ENCODE peak calls at places on chromosomes 3 and 15, in four cellular contexts. One of them, this sample, is unnamed.

GRCh38 chr3:153760952-153761351 is 360.2 kb upstream of the ARHGEF26 start:
- DNase-seq in WTC11: no peak
- DNase-seq in K562: no peak
- DNase-seq in GM12878: no peak
- DNase-seq in this sample: no peak

GRCh38 chr3:19725000-19725399 is 209.0 kb downstream of the EFHB start:
- DNase-seq in WTC11: no peak
- DNase-seq in GM12878: no peak
- DNase-seq in K562: no peak
- DNase-seq in this sample: no peak

GRCh38 chr3:23712656-23713559 is 92.8 kb upstream of the UBE2E1 start:
- DNase-seq in WTC11: peak; percentile 74
- DNase-seq in GM12878: no peak
- DNase-seq in K562: no peak
- DNase-seq in this sample: no peak

GRCh38 chr3:152281032-152281713 is 12.4 kb downstream of the MBNL1 start:
- DNase-seq in WTC11: no peak
- DNase-seq in K562: no peak
- DNase-seq in GM12878: no peak
- DNase-seq in this sample: peak; percentile 54

GRCh38 chr3:46930945-46931403 is 45.6 kb downstream of the CCDC12 start:
- DNase-seq in K562: no peak
- DNase-seq in WTC11: no peak
- DNase-seq in GM12878: no peak
- DNase-seq in this sample: no peak

GRCh38 chr15:56883088-56883487 is 35.4 kb upstream of the TCF12 start:
- DNase-seq in GM12878: no peak
- DNase-seq in WTC11: no peak
- DNase-seq in K562: no peak
- DNase-seq in this sample: no peak

GRCh38 chr15:69160976-69161877 is 792 bp downstream of the GLCE start:
- DNase-seq in K562: peak; percentile 29
- DNase-seq in GM12878: no peak
- DNase-seq in WTC11: peak; percentile 48
- DNase-seq in this sample: peak; percentile 30

GRCh38 chr3:165696496-165696895 is 140.7 kb downstream of the BCHE start:
- DNase-seq in GM12878: no peak
- DNase-seq in WTC11: no peak
- DNase-seq in K562: no peak
- DNase-seq in this sample: no peak

GRCh38 chr15:59028387-59028955 is 41.0 kb downstream of the RNF111 start:
- DNase-seq in K562: no peak
- DNase-seq in WTC11: no peak
- DNase-seq in GM12878: no peak
- DNase-seq in this sample: no peak

GRCh38 chr15:25838191-25838870 is 24.8 kb downstream of the ATP10A start:
- DNase-seq in GM12878: no peak
- DNase-seq in WTC11: no peak
- DNase-seq in K562: no peak
- DNase-seq in this sample: no peak

GRCh38 chr3:117885046-117885445 is 1149.6 kb downstream of the IGSF11 start:
- DNase-seq in WTC11: no peak
- DNase-seq in GM12878: no peak
- DNase-seq in K562: no peak
- DNase-seq in this sample: no peak

GRCh38 chr3:119294402-119294888 is 262 bp downstream of the ARHGAP31 start:
- DNase-seq in GM12878: no peak
- DNase-seq in K562: no peak
- DNase-seq in WTC11: no peak
- DNase-seq in this sample: no peak

GRCh38 chr15:41690636-41691035 is 30.4 kb downstream of the MGA start:
- DNase-seq in K562: no peak
- DNase-seq in GM12878: no peak
- DNase-seq in WTC11: no peak
- DNase-seq in this sample: peak; percentile 41

GRCh38 chr3:68854170-68854569 is 78.2 kb downstream of the TAFA4 start:
- DNase-seq in WTC11: no peak
- DNase-seq in K562: no peak
- DNase-seq in GM12878: no peak
- DNase-seq in this sample: no peak

GRCh38 chr3:19474169-19474568 is 325.9 kb downstream of the KCNH8 start:
- DNase-seq in GM12878: no peak
- DNase-seq in K562: no peak
- DNase-seq in WTC11: no peak
- DNase-seq in this sample: no peak

GRCh38 chr3:35785540-35785939 is 146.2 kb downstream of the ARPP21 start:
- DNase-seq in GM12878: no peak
- DNase-seq in K562: no peak
- DNase-seq in WTC11: no peak
- DNase-seq in this sample: no peak

GRCh38 chr3:125684199-125684598 is 88.9 kb upstream of the OSBPL11 start:
- DNase-seq in WTC11: peak; percentile 77
- DNase-seq in GM12878: no peak
- DNase-seq in K562: no peak
- DNase-seq in this sample: peak; percentile 48

GRCh38 chr3:138375446-138375845 is 27.1 kb downstream of the MRAS start:
- DNase-seq in WTC11: no peak
- DNase-seq in GM12878: no peak
- DNase-seq in K562: no peak
- DNase-seq in this sample: no peak

GRCh38 chr3:51786247-51786646 is 7.2 kb upstream of the IQCF6 start:
- DNase-seq in WTC11: no peak
- DNase-seq in K562: no peak
- DNase-seq in GM12878: no peak
- DNase-seq in this sample: no peak

GRCh38 chr3:56837196-56837955 is 35.6 kb upstream of the ARHGEF3 start:
- DNase-seq in K562: no peak
- DNase-seq in GM12878: peak; percentile 21
- DNase-seq in WTC11: no peak
- DNase-seq in this sample: no peak

GRCh38 chr3:145094355-145094941 is 1066.5 kb downstream of the PLOD2 start:
- DNase-seq in K562: no peak
- DNase-seq in GM12878: no peak
- DNase-seq in WTC11: no peak
- DNase-seq in this sample: no peak
- TF ChIP-seq NR2C2 in K562: no peak
- TF ChIP-seq NR2C2 in GM12878: no peak
- TF ChIP-seq NR2C2 in WTC11: no peak
- TF ChIP-seq NR2C2 in this sample: no peak

DNA sequence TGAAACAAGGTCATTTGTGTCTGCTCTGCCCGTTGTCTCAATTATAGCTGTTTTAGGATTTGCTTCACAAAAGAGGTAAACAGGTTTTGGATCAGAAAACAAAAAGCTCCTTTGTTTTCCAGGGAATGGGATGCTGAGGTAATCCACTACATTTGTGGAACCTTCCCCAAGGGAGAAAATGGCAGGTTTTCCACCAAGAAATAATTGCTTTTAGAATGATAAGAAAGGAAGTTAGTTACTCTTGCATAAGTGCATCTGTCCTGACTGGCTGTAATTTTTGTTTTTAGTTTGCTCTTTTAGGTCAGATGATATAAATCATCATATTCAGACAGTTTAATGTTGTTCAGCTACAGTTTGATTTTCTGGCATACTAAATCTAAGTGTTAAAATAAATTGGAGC is 198.5 kb upstream of the COL8A1 start:
- DNase-seq in WTC11: no peak
- DNase-seq in K562: no peak
- DNase-seq in GM12878: no peak
- DNase-seq in this sample: no peak
- TF ChIP-seq NR2C2 in WTC11: no peak
- TF ChIP-seq NR2C2 in K562: no peak
- TF ChIP-seq NR2C2 in GM12878: no peak
- TF ChIP-seq NR2C2 in this sample: no peak

GRCh38 chr3:64488938-64489337 is 198.9 kb downstream of the ADAMTS9 start:
- DNase-seq in WTC11: no peak
- DNase-seq in K562: no peak
- DNase-seq in GM12878: no peak
- DNase-seq in this sample: no peak

GRCh38 chr3:64491843-64492242 is 196.0 kb downstream of the ADAMTS9 start:
- DNase-seq in WTC11: no peak
- DNase-seq in GM12878: no peak
- DNase-seq in K562: no peak
- DNase-seq in this sample: no peak

GRCh38 chr3:64493149-64493548 is 194.7 kb downstream of the ADAMTS9 start:
- DNase-seq in WTC11: no peak
- DNase-seq in K562: no peak
- DNase-seq in GM12878: no peak
- DNase-seq in this sample: no peak

GRCh38 chr3:64490180-64490579 is 197.6 kb downstream of the ADAMTS9 start:
- DNase-seq in K562: no peak
- DNase-seq in WTC11: no peak
- DNase-seq in GM12878: no peak
- DNase-seq in this sample: no peak

DNA sequence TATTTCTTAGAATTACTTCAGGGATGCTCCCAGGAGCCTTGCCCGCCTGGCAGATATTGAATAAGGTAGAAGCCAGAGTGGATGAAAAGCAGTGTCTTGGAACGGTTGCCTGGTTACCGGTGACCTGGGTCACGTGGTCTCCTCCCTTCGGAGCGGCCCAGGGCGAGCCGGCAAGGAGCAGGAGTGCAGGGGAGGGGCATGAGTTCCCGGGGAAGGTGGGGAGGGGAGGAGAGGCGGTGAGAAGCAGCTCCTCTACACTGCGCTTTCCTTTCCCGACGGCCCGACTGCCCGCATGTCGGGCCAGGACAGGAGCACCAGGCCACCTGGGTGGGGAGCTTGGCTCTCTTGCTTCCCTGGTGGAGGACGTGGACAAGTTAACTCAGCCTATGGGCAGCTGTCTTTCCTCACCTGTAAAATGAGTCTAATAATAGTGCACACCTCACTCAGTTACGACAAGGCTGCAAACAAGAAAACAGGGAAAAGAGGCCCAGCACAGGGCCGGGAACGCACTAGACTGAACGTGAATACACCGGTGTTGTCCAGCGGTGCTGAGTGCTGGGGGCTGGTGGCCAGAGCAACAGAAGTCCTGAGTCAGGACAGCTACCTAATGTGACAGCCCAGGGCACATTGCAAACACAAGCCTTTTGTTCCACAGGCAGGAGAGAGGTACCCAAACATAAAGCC is 198.3 kb downstream of the ADAMTS9 start:
- DNase-seq in K562: peak; percentile 19
- DNase-seq in GM12878: no peak
- DNase-seq in WTC11: peak; percentile 88
- DNase-seq in this sample: no peak
- TF ChIP-seq NR2C2 in K562: no peak
- TF ChIP-seq NR2C2 in GM12878: no peak
- TF ChIP-seq NR2C2 in WTC11: no peak
- TF ChIP-seq NR2C2 in this sample: no peak

DNA sequence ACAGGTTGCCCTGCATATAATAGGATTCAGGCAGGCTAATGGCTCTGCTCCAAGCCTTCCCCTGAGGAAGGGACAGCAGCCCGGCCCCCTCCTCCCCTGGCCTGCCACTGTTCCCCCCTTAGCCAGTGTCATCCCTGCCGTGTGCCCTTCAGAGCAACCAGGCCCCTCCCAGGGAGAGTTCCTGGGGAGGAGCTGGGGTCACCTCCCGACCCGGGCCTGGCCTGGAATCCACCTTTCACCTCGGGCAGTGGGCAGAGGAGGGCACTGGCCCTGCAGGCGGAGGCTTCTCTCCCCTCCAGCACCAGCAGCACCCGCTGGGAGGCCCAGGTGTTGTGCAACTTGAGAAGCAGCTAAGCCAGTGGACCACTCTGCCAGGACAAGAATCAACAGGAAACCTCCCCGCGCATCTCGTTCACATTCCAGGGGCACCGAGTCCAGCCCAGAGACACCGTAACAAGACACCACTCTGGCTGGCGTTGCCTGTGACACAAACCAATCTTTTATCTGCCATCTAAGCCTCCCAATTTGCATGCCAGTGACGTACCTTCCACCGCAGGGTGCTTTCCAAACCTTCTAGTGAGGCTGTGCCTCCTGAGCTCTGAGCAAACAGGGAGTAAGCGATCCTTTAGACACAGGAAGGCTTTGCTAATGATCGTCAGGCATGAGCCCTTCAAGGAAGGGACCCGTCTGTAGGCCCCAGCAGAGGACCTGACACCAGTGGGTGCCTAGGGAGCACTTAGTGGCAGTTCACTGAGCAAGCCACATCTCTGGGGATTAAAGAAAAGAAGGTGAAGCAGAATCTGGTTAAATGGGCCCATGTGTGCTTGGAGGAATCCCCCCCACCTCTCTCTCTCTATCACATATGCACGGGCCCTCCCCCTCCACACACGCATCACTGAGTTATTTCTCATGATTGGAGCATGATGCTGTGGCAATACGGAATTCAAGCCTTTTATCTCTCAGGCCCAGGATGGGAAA is 98.9 kb upstream of the TLE3 start:
- DNase-seq in WTC11: peak; percentile 81
- DNase-seq in K562: no peak
- DNase-seq in GM12878: peak; percentile 90
- DNase-seq in this sample: peak; percentile 89
- TF ChIP-seq NR2C2 in WTC11: no peak
- TF ChIP-seq NR2C2 in K562: no peak
- TF ChIP-seq NR2C2 in GM12878: no peak
- TF ChIP-seq NR2C2 in this sample: peak; percentile 55